ENCODE peak calls at places on chromosomes 1 and 21, in eight cellular contexts. F is upper lobe of left lung, Y is sigmoid colon, Q is SK-N-SH, D is ovary, M is tibial nerve, I is stomach, U is A549. V is an unnamed sample.

GRCh38 chr1:44720281-44720680 is 10.7 kb downstream of the RNU5D-1 start:
- DNase-seq in Y (no peak), F (no peak), Q (no peak), D (peak), U (no peak), I (no peak), M (no peak), V (no peak)

GRCh38 chr1:111804736-111805135 is 49.0 kb downstream of the DDX20 start:
- DNase-seq in Q (peak), Y (no peak), U (no peak), M (no peak), F (peak), D (no peak), I (no peak), V (no peak)

GRCh38 chr1:39082140-39082799 is 56.1 kb downstream of the NDUFS5 start:
- DNase-seq in Q (no peak), F (no peak), D (peak), Y (no peak), U (no peak), M (no peak), I (no peak), V (no peak)

GRCh38 chr1:170685166-170685565 is 21.2 kb downstream of the PRRX1 start:
- DNase-seq in D (no peak), Y (no peak), F (no peak), M (no peak), Q (no peak), I (no peak), U (no peak), V (no peak)

GRCh38 chr21:41611966-41612606 is 104.1 kb upstream of the TMPRSS2 start:
- DNase-seq in Y (peak), M (no peak), Q (no peak), D (no peak), F (no peak), I (peak), U (peak), V (peak)

GRCh38 chr1:86704972-86705632 is 726 bp downstream of the SH3GLB1 start:
- DNase-seq in Q (peak), F (no peak), M (peak), I (peak), Y (peak), D (no peak), U (peak), V (peak)

GRCh38 chr1:245051349-245052221 is 103.2 kb upstream of the KIF26B start:
- DNase-seq in U (no peak), I (peak), M (peak), D (peak), Q (no peak), F (no peak), Y (no peak), V (no peak)

GRCh38 chr1:19704247-19705113 is 39.8 kb downstream of the HTR6 start:
- DNase-seq in F (peak), D (peak), I (peak), Q (peak), Y (peak), U (peak), M (peak), V (peak)

GRCh38 chr1:202967684-202968281 is 726 bp upstream of the CYB5R1 start:
- DNase-seq in I (no peak), F (peak), D (no peak), M (no peak), U (no peak), Y (no peak), Q (peak), V (peak)

GRCh38 chr1:174324939-174325338 is 122.8 kb upstream of the GPR52 start:
- DNase-seq in Q (no peak), Y (no peak), M (no peak), I (no peak), U (no peak), F (no peak), D (no peak), V (no peak)

GRCh38 chr21:30126575-30126974 is 40.0 kb downstream of the CLDN17 start:
- DNase-seq in I (no peak), F (no peak), Q (no peak), D (no peak), Y (no peak), U (no peak), M (no peak), V (no peak)

GRCh38 chr1:154208677-154209390 is 2.7 kb upstream of the CFAP141 start:
- DNase-seq in U (no peak), Q (no peak), M (no peak), I (no peak), F (no peak), Y (no peak), D (no peak), V (no peak)

GRCh38 chr21:38041493-38041892 is 125.2 kb upstream of the KCNJ6 start:
- DNase-seq in D (no peak), Q (no peak), F (no peak), I (no peak), U (no peak), M (no peak), Y (no peak), V (no peak)

GRCh38 chr1:162072770-162073169 is 3.3 kb downstream of the NOS1AP start:
- DNase-seq in U (no peak), Q (no peak), Y (no peak), M (no peak), I (no peak), F (no peak), D (no peak), V (no peak)

GRCh38 chr1:47409311-47410085 is 6.6 kb upstream of the FOXE3 start:
- DNase-seq in F (no peak), I (no peak), Q (no peak), D (no peak), Y (no peak), U (no peak), M (no peak), V (no peak)

GRCh38 chr1:15246960-15247614 is at the start of gene FHAD1:
- DNase-seq in D (peak), Y (peak), M (no peak), Q (peak), I (peak), F (peak), U (peak), V (peak)

GRCh38 chr1:145922266-145922665 is 3.7 kb upstream of the PEX11B start:
- DNase-seq in Q (no peak), Y (no peak), F (no peak), I (no peak), U (no peak), D (no peak), M (no peak), V (no peak)

GRCh38 chr1:11787251-11787803 is 18.4 kb downstream of the MTHFR start:
- DNase-seq in F (peak), Q (no peak), I (peak), D (peak), Y (peak), M (peak), U (peak), V (peak)

GRCh38 chr1:169072945-169073725 is 33.4 kb upstream of the ATP1B1 start:
- DNase-seq in Y (no peak), I (no peak), D (no peak), Q (no peak), U (no peak), F (no peak), M (no peak), V (peak)

GRCh38 chr1:117179471-117179870 is 31.3 kb downstream of the VTCN1 start:
- DNase-seq in Y (no peak), D (no peak), Q (no peak), F (no peak), U (no peak), I (no peak), M (no peak), V (no peak)

GRCh38 chr1:1185101-1185765 is 11.6 kb downstream of the TTLL10 start:
- DNase-seq in F (peak), M (no peak), I (no peak), D (peak), Y (no peak), Q (peak), U (no peak), V (no peak)

GRCh38 chr1:162889989-162890388 is 29.0 kb upstream of the CCDC190 start:
- DNase-seq in F (no peak), Y (no peak), U (no peak), I (no peak), D (no peak), Q (peak), M (no peak), V (no peak)

GRCh38 chr1:25145775-25146381 is 86.4 kb downstream of the SYF2 start:
- DNase-seq in F (no peak), Y (no peak), I (no peak), M (no peak), D (no peak), Q (no peak), U (no peak), V (no peak)

GRCh38 chr1:30812093-30812492 is 54.5 kb upstream of the LAPTM5 start:
- DNase-seq in U (no peak), F (no peak), M (no peak), Y (no peak), D (no peak), Q (no peak), I (no peak), V (no peak)

GRCh38 chr1:25064465-25065238 is 134.6 kb upstream of the RUNX3 start:
- DNase-seq in F (no peak), M (no peak), Y (no peak), D (no peak), I (no peak), Q (no peak), U (no peak), V (no peak)

GRCh38 chr1:72435025-72435424 is 152.7 kb upstream of the NEGR1 start:
- DNase-seq in D (no peak), U (no peak), F (no peak), M (no peak), Y (no peak), I (no peak), Q (no peak), V (no peak)

GRCh38 chr1:204975568-204976235 is 67.3 kb upstream of the CNTN2 start:
- DNase-seq in Y (no peak), I (peak), M (peak), Q (peak), F (no peak), U (peak), D (peak), V (peak)

GRCh38 chr21:37817242-37817641 is 99.0 kb downstream of the KCNJ6 start:
- DNase-seq in I (no peak), F (no peak), Q (no peak), U (no peak), M (no peak), Y (no peak), D (no peak), V (no peak)

GRCh38 chr1:167116174-167116573 is 22.3 kb downstream of the STYXL2 start:
- DNase-seq in Q (no peak), Y (no peak), M (no peak), U (no peak), I (no peak), D (no peak), F (no peak), V (no peak)

GRCh38 chr1:155472491-155472890 is 90.1 kb downstream of the ASH1L start:
- DNase-seq in U (no peak), D (no peak), I (no peak), F (no peak), Q (peak), M (no peak), Y (no peak), V (no peak)

GRCh38 chr21:39251326-39251725 is 62.1 kb downstream of the BRWD1 start:
- DNase-seq in I (no peak), M (no peak), U (no peak), D (no peak), Y (no peak), Q (no peak), F (no peak), V (no peak)

GRCh38 chr1:165218666-165219065 is 137.8 kb downstream of the LMX1A start:
- DNase-seq in F (no peak), Y (no peak), D (no peak), Q (no peak), I (no peak), U (no peak), M (no peak), V (no peak)

GRCh38 chr21:42107881-42108553 is 36.9 kb downstream of the UMODL1 start:
- DNase-seq in D (no peak), M (no peak), Q (peak), Y (no peak), I (peak), F (peak), U (peak), V (peak)

GRCh38 chr1:84410328-84411107 is 12.2 kb downstream of the DNASE2B start:
- DNase-seq in Q (no peak), F (no peak), U (no peak), I (no peak), M (no peak), D (no peak), Y (no peak), V (no peak)

GRCh38 chr1:213539464-213539863 is 448.3 kb upstream of the PROX1 start:
- DNase-seq in M (no peak), Y (no peak), F (no peak), D (no peak), U (no peak), I (no peak), Q (no peak), V (no peak)

GRCh38 chr1:155207578-155208405 is at the start of gene THBS3:
- DNase-seq in F (no peak), M (no peak), D (peak), Y (peak), I (no peak), U (no peak), Q (peak), V (no peak)

GRCh38 chr1:56578664-56578962 is 750 bp downstream of the PLPP3 start:
- DNase-seq in Q (peak), M (no peak), D (peak), F (peak), Y (no peak), U (no peak), I (no peak), V (no peak)

GRCh38 chr1:8217011-8217711 is 100.8 kb upstream of the SLC45A1 start:
- DNase-seq in Y (peak), I (peak), F (peak), Q (peak), U (no peak), D (peak), M (no peak), V (peak)
- H3K4me3 ChIP-seq in Y (peak), I (peak), F (no peak), Q (no peak), U (no peak), D (peak), M (peak), V (peak)

GRCh38 chr1:68481041-68481440 is 15.8 kb downstream of the DEPDC1 start:
- DNase-seq in I (no peak), D (no peak), M (no peak), Y (no peak), U (no peak), Q (no peak), F (no peak), V (no peak)

GRCh38 chr1:68490046-68490651 is 6.7 kb downstream of the DEPDC1 start:
- DNase-seq in Q (no peak), U (no peak), M (no peak), F (no peak), D (no peak), I (no peak), Y (no peak), V (no peak)

GRCh38 chr1:68484618-68485017 is 12.3 kb downstream of the DEPDC1 start:
- DNase-seq in Q (no peak), F (no peak), I (no peak), U (no peak), D (no peak), Y (no peak), M (no peak), V (peak)

DNA sequence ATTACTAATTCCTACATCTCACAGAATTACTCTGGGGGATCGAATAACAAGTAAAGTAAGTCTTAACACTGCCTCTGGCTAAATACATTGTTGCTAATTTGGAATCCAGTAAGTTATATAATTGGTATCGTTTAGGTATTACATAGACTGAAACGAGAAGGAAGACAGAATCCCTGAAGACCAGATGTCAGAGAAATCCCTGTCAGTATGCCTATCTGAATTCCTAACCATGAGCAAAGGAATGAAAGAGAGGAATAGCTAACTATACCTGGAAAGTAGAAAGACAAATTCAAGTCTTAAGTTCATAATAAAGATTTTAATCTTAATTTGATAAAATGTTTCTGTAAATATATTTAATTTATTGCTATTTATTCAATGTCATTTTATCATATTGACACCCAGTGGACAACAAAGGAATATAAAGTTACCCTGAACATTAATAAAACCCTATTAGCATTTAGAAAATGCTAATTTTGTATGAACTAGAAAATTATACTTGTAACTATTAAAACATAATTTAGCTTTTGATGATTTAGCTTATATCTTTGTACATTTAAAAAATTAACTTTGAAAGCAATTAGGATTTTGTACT is 11.4 kb downstream of the DEPDC1 start:
- DNase-seq in M (no peak), Y (no peak), F (no peak), U (no peak), Q (no peak), I (no peak), D (no peak), V (no peak)
- TF ChIP-seq CTCF in M (no peak), Y (no peak), F (no peak), U (no peak), Q (peak), I (no peak), D (no peak), V (no peak)

DNA sequence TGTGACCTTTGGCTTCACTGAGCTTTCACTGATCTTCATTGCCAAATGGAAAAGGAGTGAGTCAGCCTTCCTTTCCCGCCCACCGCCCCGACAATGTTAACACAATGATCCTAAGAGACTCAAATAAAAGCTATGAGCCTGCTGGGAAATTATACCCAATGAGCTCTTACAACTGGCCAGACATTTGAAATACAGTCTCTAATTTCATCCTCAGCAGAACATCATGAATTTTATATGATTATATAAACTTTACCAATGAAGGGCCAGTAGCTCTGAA is 252.5 kb downstream of the SIPA1L2 start:
- DNase-seq in Q (no peak), Y (peak), F (no peak), M (no peak), D (no peak), U (peak), I (no peak), V (no peak)
- TF ChIP-seq EP300 in Q (no peak), Y (no peak), F (no peak), M (no peak), D (no peak), U (no peak), I (no peak), V (no peak)

GRCh38 chr1:226335653-226336052 is 26.7 kb upstream of the LIN9 start:
- DNase-seq in Q (no peak), I (no peak), F (no peak), D (no peak), U (no peak), M (no peak), Y (no peak), V (no peak)

GRCh38 chr1:226329237-226329636 is 20.3 kb upstream of the LIN9 start:
- DNase-seq in M (no peak), D (no peak), F (no peak), U (no peak), I (no peak), Y (no peak), Q (no peak), V (no peak)

GRCh38 chr1:226337294-226337870 is 28.4 kb upstream of the LIN9 start:
- DNase-seq in I (no peak), U (no peak), Y (no peak), F (no peak), D (no peak), M (no peak), Q (no peak), V (no peak)

GRCh38 chr1:226332947-226333346 is 24.0 kb upstream of the LIN9 start:
- DNase-seq in M (no peak), U (no peak), Y (no peak), I (no peak), F (no peak), D (no peak), Q (peak), V (no peak)
- H3K4me3 ChIP-seq in M (no peak), U (peak), Y (no peak), I (no peak), F (no peak), D (no peak), Q (no peak), V (no peak)

GRCh38 chr1:201877877-201878339 is 10.8 kb upstream of the SHISA4 start:
- DNase-seq in D (peak), U (peak), M (peak), I (no peak), F (no peak), Q (peak), Y (no peak), V (no peak)
- TF ChIP-seq CTCF in D (peak), U (peak), M (peak), I (no peak), F (peak), Q (peak), Y (peak), V (peak)

GRCh38 chr1:23788695-23789094 is 2.2 kb upstream of the LYPLA2 start:
- DNase-seq in U (no peak), Q (no peak), M (no peak), Y (no peak), D (no peak), I (no peak), F (no peak), V (no peak)
- TF ChIP-seq EP300 in U (no peak), Q (no peak), M (no peak), Y (no peak), D (no peak), I (no peak), F (no peak), V (no peak)

GRCh38 chr1:38014724-38015424 is 2.3 kb downstream of the UTP11 start:
- DNase-seq in Y (no peak), D (no peak), I (no peak), U (no peak), M (no peak), F (no peak), Q (no peak), V (no peak)
- H3K4me3 ChIP-seq in Y (no peak), D (no peak), I (no peak), U (no peak), M (no peak), F (no peak), Q (no peak), V (no peak)